ENCODE peak calls at places on chromosome 4, in six cellular contexts. U is activated CD8-positive, alpha-beta memory T cell treated with anti-CD3 and anti-CD28 coated beads for 4 hours; I is H9; M is heart left ventricle; L is AG10803; A is MCF 10A. O is an unnamed sample.

GRCh38 chr4:115945026-115945425 is 831.6 kb upstream of the NDST4 start:
- DNase-seq in I (no peak), U (no peak), M (no peak), L (no peak), A (no peak), O (no peak)

GRCh38 chr4:72767903-72768817 is 199.1 kb upstream of the ADAMTS3 start:
- DNase-seq in M (no peak), I (no peak), L (peak; percentile 79), A (peak; percentile 74), U (no peak), O (no peak)

GRCh38 chr4:103936653-103937145 is 216.9 kb upstream of the TACR3 start:
- DNase-seq in I (no peak), U (no peak), L (no peak), M (no peak), A (no peak), O (no peak)

GRCh38 chr4:1611501-1611870 is 72.6 kb downstream of the FAM53A start:
- DNase-seq in U (no peak), A (no peak), I (no peak), L (no peak), M (no peak), O (no peak)

GRCh38 chr4:145533011-145533410 is 51.4 kb downstream of the SMAD1 start:
- DNase-seq in U (no peak), M (no peak), A (peak; percentile 20), I (no peak), L (peak; percentile 39), O (no peak)

GRCh38 chr4:44145868-44146267 is 302.7 kb downstream of the KCTD8 start:
- DNase-seq in U (no peak), A (peak; percentile 74), L (no peak), M (no peak), I (no peak), O (no peak)

GRCh38 chr4:16952462-16952871 is 54.0 kb upstream of the LDB2 start:
- DNase-seq in M (no peak), U (no peak), A (no peak), L (peak; percentile 54), I (no peak), O (no peak)

GRCh38 chr4:134024251-134024650 is 177.3 kb downstream of the PABPC4L start:
- DNase-seq in M (no peak), I (no peak), U (no peak), A (peak; percentile 38), L (no peak), O (no peak)

GRCh38 chr4:119580293-119580692 is 48.3 kb downstream of the PDE5A start:
- DNase-seq in M (no peak), L (no peak), U (no peak), I (no peak), A (no peak), O (no peak)

GRCh38 chr4:5941601-5942000 is 48.7 kb upstream of the CRMP1 start:
- DNase-seq in M (no peak), A (no peak), L (no peak), I (no peak), U (no peak), O (no peak)

GRCh38 chr4:180449395-180449956 is 1793.7 kb upstream of the TENM3 start:
- DNase-seq in M (no peak), U (no peak), L (no peak), I (peak; percentile 66), A (peak; percentile 77), O (no peak)

GRCh38 chr4:158644341-158644740 is 27.3 kb downstream of the C4orf46 start:
- DNase-seq in L (no peak), I (no peak), A (no peak), U (no peak), M (no peak), O (no peak)

GRCh38 chr4:110618091-110619000 is 4.5 kb downstream of the PITX2 start:
- DNase-seq in U (no peak), L (no peak), A (no peak), I (peak; percentile 88), M (no peak), O (no peak)

GRCh38 chr4:91116861-91117260 is 989.7 kb downstream of the CCSER1 start:
- DNase-seq in I (no peak), U (no peak), A (peak; percentile 27), M (no peak), L (no peak), O (no peak)

GRCh38 chr4:5638316-5638715 is 70.0 kb downstream of the EVC2 start:
- DNase-seq in I (no peak), L (peak; percentile 89), M (no peak), A (no peak), U (no peak), O (no peak)

GRCh38 chr4:76640252-76640925 is 205.4 kb downstream of the SHROOM3 start:
- DNase-seq in A (peak; percentile 73), M (no peak), U (no peak), L (no peak), I (peak; percentile 32), O (no peak)

GRCh38 chr4:154911097-154911496 is 130.0 kb downstream of the RBM46 start:
- DNase-seq in I (peak; percentile 41), L (peak; percentile 4), A (peak; percentile 23), M (no peak), U (no peak), O (no peak)

GRCh38 chr4:167688660-167689142 is 403.6 kb upstream of the ANXA10 start:
- DNase-seq in A (no peak), I (no peak), U (no peak), L (no peak), M (no peak), O (no peak)

GRCh38 chr4:14415146-14415545 is 587.1 kb upstream of the CPEB2 start:
- DNase-seq in M (no peak), A (peak; percentile 39), U (no peak), I (no peak), L (peak; percentile 1), O (no peak)

GRCh38 chr4:53943345-53944085 is 120.9 kb downstream of the CHIC2 start:
- DNase-seq in M (no peak), U (no peak), A (peak; percentile 95), L (peak; percentile 73), I (no peak), O (no peak)

GRCh38 chr4:37661643-37662221 is 24.4 kb downstream of the RELL1 start:
- DNase-seq in I (no peak), U (no peak), A (peak; percentile 29), L (peak; percentile 64), M (no peak), O (no peak)

GRCh38 chr4:48296330-48296729 is 26.7 kb upstream of the TEC start:
- DNase-seq in U (no peak), A (no peak), L (no peak), M (no peak), I (no peak), O (no peak)

GRCh38 chr4:176921256-176921655 is 128.5 kb upstream of the VEGFC start:
- DNase-seq in I (no peak), U (no peak), L (no peak), M (no peak), A (no peak), O (no peak)

GRCh38 chr4:76194325-76194724 is 19.3 kb downstream of the SCARB2 start:
- DNase-seq in L (peak; percentile 90), A (peak; percentile 90), M (no peak), U (no peak), I (no peak), O (peak; percentile 18)

GRCh38 chr4:108359130-108359709 is 190.5 kb upstream of the LEF1 start:
- DNase-seq in I (no peak), L (no peak), M (no peak), U (no peak), A (no peak), O (no peak)

GRCh38 chr4:168612435-168613139 is 115.7 kb downstream of the PALLD start:
- DNase-seq in M (no peak), I (no peak), L (peak; percentile 54), U (no peak), A (peak; percentile 79), O (no peak)

GRCh38 chr4:112189754-112190153 is 41.8 kb upstream of the AP1AR start:
- DNase-seq in L (peak; percentile 20), A (no peak), M (no peak), U (no peak), I (no peak), O (no peak)

GRCh38 chr4:3675251-3676115 is 90.7 kb upstream of the ADRA2C start:
- DNase-seq in A (no peak), I (peak; percentile 76), L (no peak), M (no peak), U (no peak), O (no peak)

GRCh38 chr4:142091085-142091513 is 454.7 kb downstream of the IL15 start:
- DNase-seq in L (peak; percentile 100), I (no peak), M (no peak), A (peak; percentile 98), U (no peak), O (no peak)

O was measured in SIG-M5.